ENCODE peak calls at places on chromosomes 11 and 22, in eight cellular contexts. R, F, K, I, A, H, Z and T are unnamed samples. For H3K9me3, the result is how much of the 10 kb centered on the place peaks cover.

GRCh38 chr22:29071261-29072045 is 1.4 kb upstream of the KREMEN1 start:
- DNase-seq in H (peak), Z (no peak), F (peak), R (peak), A (peak), I (no peak), K (no peak), T (no peak)

GRCh38 chr11:5809122-5809519 is 397 bp downstream of the OR52N2 start:
- DNase-seq in R (peak), Z (no peak), F (no peak), A (no peak), K (no peak), I (no peak), H (peak), T (no peak)

GRCh38 chr11:120522021-120522420 is 10.5 kb downstream of the GRIK4 start:
- DNase-seq in F (peak), R (no peak), K (no peak), Z (no peak), I (no peak), H (no peak), A (peak), T (no peak)

GRCh38 chr11:126267650-126268049 is 1.0 kb downstream of the SRPRA start:
- DNase-seq in F (no peak), H (no peak), R (no peak), I (no peak), K (no peak), A (peak), Z (no peak), T (no peak)

GRCh38 chr11:46260161-46260560 is 17.3 kb upstream of the CREB3L1 start:
- DNase-seq in Z (no peak), F (no peak), A (no peak), I (no peak), H (no peak), R (no peak), K (no peak), T (no peak)

GRCh38 chr22:39277135-39277607 is 32.4 kb upstream of the PDGFB start:
- DNase-seq in A (no peak), F (no peak), H (no peak), Z (no peak), R (no peak), K (no peak), I (no peak), T (no peak)

GRCh38 chr11:65036931-65037330 is 4.1 kb upstream of the SAC3D1 start:
- DNase-seq in K (no peak), Z (no peak), A (peak), H (no peak), I (no peak), R (no peak), F (peak), T (no peak)

GRCh38 chr22:17785185-17786184 is 11.2 kb upstream of the BID start:
- DNase-seq in R (peak), F (peak), A (peak), I (peak), H (peak), K (no peak), Z (peak), T (peak)

GRCh38 chr22:20646377-20646776 is 127.5 kb upstream of the SERPIND1 start:
- DNase-seq in F (no peak), H (no peak), A (peak), R (no peak), I (no peak), K (no peak), Z (no peak), T (no peak)

GRCh38 chr11:47182380-47182779 is 3.9 kb downstream of the PACSIN3 start:
- DNase-seq in I (no peak), R (no peak), H (no peak), K (no peak), F (no peak), Z (no peak), A (no peak), T (no peak)

GRCh38 chr11:29481721-29482120 is 535.1 kb downstream of the KCNA4 start:
- DNase-seq in R (no peak), Z (no peak), K (no peak), A (no peak), F (no peak), H (no peak), I (no peak), T (no peak)

GRCh38 chr11:100830978-100831732 is 144.1 kb downstream of the ARHGAP42 start:
- DNase-seq in Z (no peak), H (peak), F (no peak), K (no peak), I (no peak), A (no peak), R (no peak), T (no peak)

GRCh38 chr11:59401262-59401552 is 25.0 kb downstream of the OR5A2 start:
- DNase-seq in K (no peak), F (no peak), A (no peak), R (no peak), I (no peak), H (no peak), Z (no peak), T (no peak)
- H3K9me3 ChIP-seq in K (under half), F (under half), A (under half), R (under half), I (under half), H (under half), Z (under half), T (under half)

DNA sequence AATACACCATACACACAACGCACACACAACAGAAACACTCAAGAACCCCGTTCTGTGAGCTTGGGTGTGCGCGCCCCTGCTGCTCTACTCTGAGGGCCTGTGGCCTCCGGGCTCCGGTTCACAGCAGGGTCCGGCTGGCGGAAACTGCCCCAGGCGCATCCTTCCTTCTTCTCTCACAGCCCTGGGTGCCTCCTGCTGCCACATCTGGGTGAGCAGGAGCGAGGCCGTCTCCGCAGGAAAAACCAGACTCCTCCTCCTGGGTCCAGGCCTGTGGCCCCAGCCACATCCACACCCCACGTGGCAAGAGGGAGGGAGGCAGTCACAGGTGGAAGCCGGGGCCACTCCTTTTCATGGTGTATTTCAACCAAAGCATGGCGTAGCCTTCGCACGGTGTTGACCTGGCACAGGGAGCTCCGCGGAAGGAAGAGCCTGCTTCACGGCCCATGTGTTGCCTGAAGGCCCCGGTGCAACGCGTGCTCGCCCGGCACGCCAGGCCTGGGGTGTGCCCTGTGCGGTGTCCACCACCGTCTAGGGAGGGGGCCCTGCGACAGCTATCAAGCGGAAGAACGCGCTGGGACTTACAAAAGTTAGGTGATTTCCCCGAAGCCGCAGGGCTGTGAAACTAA is 1502.7 kb downstream of the TBC1D22A start:
- DNase-seq in A (no peak), F (no peak), H (no peak), Z (no peak), K (no peak), R (no peak), I (no peak), T (no peak)
- H3K9me3 ChIP-seq in A (under half), F (under half), H (under half), Z (under half), K (under half), R (under half), I (under half), T (under half)

DNA sequence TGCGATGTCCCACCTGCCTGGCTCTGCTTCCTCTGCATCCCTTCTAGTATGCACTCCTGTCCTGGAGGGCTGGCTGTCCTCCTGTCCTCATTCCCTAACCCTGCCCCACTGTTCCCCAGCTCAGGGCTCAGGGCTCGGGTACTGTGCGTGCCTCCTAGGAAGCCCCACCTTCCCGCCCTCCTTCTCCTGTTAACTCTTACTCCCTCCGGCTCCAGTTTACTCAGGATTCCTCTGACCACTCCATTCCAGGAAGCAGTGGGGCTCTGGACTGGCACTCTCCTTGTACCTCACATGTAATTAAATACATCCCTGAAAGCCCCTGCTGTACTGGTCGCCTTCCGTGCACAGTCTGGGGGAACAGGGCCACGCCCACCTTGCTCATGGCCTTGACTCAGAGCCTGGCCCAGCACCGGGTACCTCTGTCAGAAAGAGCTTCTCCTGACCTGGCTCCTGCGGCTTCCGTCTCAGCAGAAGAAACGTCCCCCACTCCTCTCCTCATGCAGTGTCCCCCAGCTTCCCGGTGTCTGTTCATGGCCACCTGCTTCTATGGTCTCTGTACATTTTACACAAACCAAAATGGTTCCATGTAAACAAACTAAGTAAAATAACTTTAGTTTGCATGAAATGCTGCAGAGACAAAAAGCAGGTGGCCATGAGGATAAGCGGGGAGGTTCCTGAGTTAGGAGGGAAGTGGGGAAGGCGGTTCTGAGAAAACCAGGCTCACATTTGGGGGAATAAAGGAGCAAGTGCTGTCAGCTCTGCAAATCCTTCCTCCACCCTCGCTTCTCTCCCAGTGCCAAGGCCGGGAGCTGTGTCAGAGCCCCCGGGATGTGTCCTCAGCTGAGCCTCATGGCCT is 445.9 kb downstream of the BRD1 start:
- DNase-seq in Z (no peak), R (no peak), K (no peak), F (peak), H (no peak), A (no peak), I (no peak), T (no peak)
- H3K9me3 ChIP-seq in Z (under half), R (under half), K (under half), F (under half), H (under half), A (under half), I (under half), T (under half)

GRCh38 chr11:2649848-2650247 is 49.9 kb downstream of the KCNQ1OT1 start:
- DNase-seq in F (no peak), H (no peak), Z (no peak), K (no peak), R (no peak), A (no peak), I (no peak), T (no peak)

GRCh38 chr11:2647953-2648352 is 51.8 kb downstream of the KCNQ1OT1 start:
- DNase-seq in A (no peak), I (no peak), F (no peak), R (no peak), H (no peak), Z (no peak), K (no peak), T (no peak)

GRCh38 chr11:2650343-2650867 is 49.4 kb downstream of the KCNQ1OT1 start:
- DNase-seq in Z (no peak), A (no peak), H (no peak), R (no peak), I (no peak), F (no peak), K (no peak), T (no peak)

GRCh38 chr11:2651054-2651617 is 48.7 kb downstream of the KCNQ1OT1 start:
- DNase-seq in R (no peak), H (no peak), F (no peak), Z (no peak), A (no peak), K (peak), I (no peak), T (no peak)

DNA sequence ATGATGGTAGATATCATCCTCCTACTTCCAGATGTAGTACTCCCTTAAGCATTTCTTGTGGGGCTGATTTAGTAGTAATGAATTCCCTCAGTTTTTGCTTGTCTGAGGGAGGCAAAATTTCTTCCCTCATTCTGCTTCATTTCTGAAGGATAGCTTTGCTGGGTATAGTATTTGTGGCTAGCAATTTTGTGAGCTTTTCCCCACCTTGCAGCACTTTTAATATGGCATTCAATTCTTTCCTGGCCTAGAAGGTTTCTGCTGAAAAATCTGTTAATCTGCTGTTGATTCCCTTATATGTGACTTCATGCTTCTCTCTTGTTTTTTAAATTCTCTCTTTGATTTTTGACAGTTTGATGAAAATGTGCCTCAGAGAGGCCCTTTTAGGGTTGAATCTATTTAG is 50.4 kb downstream of the KCNQ1OT1 start:
- DNase-seq in R (no peak), K (no peak), Z (no peak), I (no peak), F (no peak), A (no peak), H (no peak), T (no peak)
- H3K9me3 ChIP-seq in R (under half), K (under half), Z (under half), I (under half), F (half or more), A (under half), H (half or more), T (under half)

GRCh38 chr22:49094858-49095257 is 732.8 kb downstream of the BRD1 start:
- DNase-seq in H (no peak), R (no peak), Z (no peak), I (no peak), K (no peak), F (peak), A (no peak), T (no peak)
- H3K9me3 ChIP-seq in H (under half), R (under half), Z (under half), I (under half), K (under half), F (under half), A (under half), T (under half)

DNA sequence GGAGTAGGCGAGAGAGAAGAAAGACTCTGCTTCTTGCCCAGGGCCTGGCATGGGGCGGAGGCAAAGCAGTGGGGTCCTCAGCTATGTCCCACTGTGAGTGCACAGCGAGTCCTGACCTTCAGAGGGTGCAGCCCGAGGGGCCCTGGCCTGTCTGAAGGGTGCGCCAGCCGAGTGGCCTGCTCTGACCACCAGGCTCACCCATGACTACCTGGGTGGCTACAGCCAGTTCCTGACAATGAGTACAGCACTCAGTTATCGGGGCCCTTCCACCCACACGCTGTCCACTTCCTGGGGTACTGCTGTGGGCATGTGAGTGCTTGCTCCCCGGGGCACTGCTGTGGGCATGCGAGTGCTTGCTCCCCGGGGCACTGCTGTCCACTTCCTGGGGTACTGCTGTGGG is 74.1 kb upstream of the B3GAT1 start:
- DNase-seq in K (no peak), R (no peak), F (no peak), I (no peak), Z (no peak), H (no peak), A (no peak), T (no peak)
- H3K9me3 ChIP-seq in K (under half), R (under half), F (under half), I (under half), Z (under half), H (under half), A (under half), T (under half)